ENCODE peak calls at places on chromosomes 13 and 19, in four cellular contexts. One of them, this sample, is unnamed.

GRCh38 chr13:50580684-50581305 is 262.7 kb downstream of the DLEU7 start:
- DNase-seq in vagina: no peak
- DNase-seq in glutamatergic neuron: no peak
- DNase-seq in AG09319: no peak
- DNase-seq in this sample: no peak

GRCh38 chr19:1864480-1865171 is 1.2 kb upstream of the KLF16 start:
- DNase-seq in glutamatergic neuron: peak
- DNase-seq in vagina: no peak
- DNase-seq in AG09319: no peak
- DNase-seq in this sample: no peak

GRCh38 chr13:40388617-40389016 is 277.8 kb downstream of the FOXO1 start:
- DNase-seq in AG09319: no peak
- DNase-seq in vagina: no peak
- DNase-seq in glutamatergic neuron: no peak
- DNase-seq in this sample: no peak

GRCh38 chr13:30572859-30573275 is 44.9 kb upstream of the USPL1 start:
- DNase-seq in AG09319: no peak
- DNase-seq in glutamatergic neuron: no peak
- DNase-seq in vagina: no peak
- DNase-seq in this sample: no peak

GRCh38 chr19:51458899-51459592 is 792 bp upstream of the SIGLEC8 start:
- DNase-seq in vagina: no peak
- DNase-seq in glutamatergic neuron: no peak
- DNase-seq in AG09319: no peak
- DNase-seq in this sample: no peak

GRCh38 chr19:47819841-47820244 is 1.9 kb upstream of the CRX start:
- DNase-seq in AG09319: no peak
- DNase-seq in glutamatergic neuron: no peak
- DNase-seq in vagina: no peak
- DNase-seq in this sample: peak

GRCh38 chr19:53424968-53425597 is 6.7 kb upstream of the ZNF761 start:
- DNase-seq in vagina: peak
- DNase-seq in AG09319: peak
- DNase-seq in glutamatergic neuron: peak
- DNase-seq in this sample: peak

GRCh38 chr19:18940791-18941627 is at the start of gene HOMER3:
- DNase-seq in glutamatergic neuron: peak
- DNase-seq in vagina: no peak
- DNase-seq in AG09319: peak
- DNase-seq in this sample: peak

DNA sequence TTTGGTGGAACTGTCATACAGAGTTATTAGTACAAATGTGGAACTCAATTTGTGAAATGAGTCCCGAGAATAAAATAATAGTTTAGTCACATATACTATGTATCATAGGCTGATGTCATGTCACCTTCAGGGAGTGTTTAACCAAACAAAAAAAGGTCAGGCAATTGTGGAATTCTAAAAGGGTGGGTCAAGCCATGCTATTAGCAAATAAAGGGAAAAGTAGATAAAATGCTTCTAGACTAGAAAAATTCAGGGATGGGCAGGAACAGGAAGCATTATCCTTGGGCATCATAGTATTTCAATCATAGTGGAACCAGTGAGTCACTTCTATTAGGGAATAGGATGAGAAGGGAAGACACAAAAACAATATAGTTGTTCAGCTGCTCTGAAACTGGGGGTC is 248.5 kb upstream of the SLITRK1 start:
- DNase-seq in AG09319: no peak
- DNase-seq in vagina: no peak
- DNase-seq in glutamatergic neuron: no peak
- DNase-seq in this sample: no peak
- TF ChIP-seq CTCF in AG09319: no peak
- TF ChIP-seq CTCF in vagina: no peak
- TF ChIP-seq CTCF in glutamatergic neuron: no peak
- TF ChIP-seq CTCF in this sample: no peak

GRCh38 chr19:29834991-29835390 is 23.2 kb downstream of the CCNE1 start:
- DNase-seq in glutamatergic neuron: no peak
- DNase-seq in vagina: no peak
- DNase-seq in AG09319: no peak
- DNase-seq in this sample: no peak
- TF ChIP-seq CTCF in glutamatergic neuron: no peak
- TF ChIP-seq CTCF in vagina: no peak
- TF ChIP-seq CTCF in AG09319: no peak
- TF ChIP-seq CTCF in this sample: no peak

GRCh38 chr19:3879656-3880055 is 829 bp upstream of the ATCAY start:
- DNase-seq in vagina: no peak
- DNase-seq in AG09319: no peak
- DNase-seq in glutamatergic neuron: no peak
- DNase-seq in this sample: no peak
- TF ChIP-seq CTCF in vagina: no peak
- TF ChIP-seq CTCF in AG09319: no peak
- TF ChIP-seq CTCF in glutamatergic neuron: peak
- TF ChIP-seq CTCF in this sample: no peak

GRCh38 chr13:76329004-76329403 is 557.2 kb downstream of the KCTD12 start:
- DNase-seq in AG09319: no peak
- DNase-seq in glutamatergic neuron: no peak
- DNase-seq in vagina: no peak
- DNase-seq in this sample: no peak
- TF ChIP-seq CTCF in AG09319: no peak
- TF ChIP-seq CTCF in glutamatergic neuron: no peak
- TF ChIP-seq CTCF in vagina: no peak
- TF ChIP-seq CTCF in this sample: no peak